ENCODE peak calls at places on chromosomes 6 and 20, in five cellular contexts. H, W, P, F and L are unnamed samples.
A peak's percentile ranks its signal among the peaks of the same experiment; 100 is the strongest.

GRCh38 chr6:41783106-41783780 is 2.7 kb downstream of the PRICKLE4 start:
- DNase-seq in W (no peak), F (no peak), P (no peak), H (no peak), L (no peak)

GRCh38 chr20:63639093-63639860 is 12.4 kb upstream of the GMEB2 start:
- DNase-seq in P (no peak), H (no peak), F (no peak), W (no peak), L (no peak)

GRCh38 chr6:12049165-12049564 is 37.1 kb downstream of the HIVEP1 start:
- DNase-seq in W (peak; percentile 41), H (no peak), F (no peak), P (no peak), L (no peak)

GRCh38 chr20:41631826-41632225 is 13.6 kb upstream of the CHD6 start:
- DNase-seq in P (peak; percentile 94), F (peak; percentile 60), W (no peak), H (no peak), L (no peak)

GRCh38 chr6:8149350-8149749 is 47.0 kb upstream of the EEF1E1 start:
- DNase-seq in W (no peak), H (no peak), F (no peak), P (no peak), L (no peak)

GRCh38 chr6:94071835-94072234 is 652.5 kb upstream of the EPHA7 start:
- DNase-seq in H (peak; percentile 9), F (no peak), W (no peak), P (peak; percentile 10), L (no peak)

GRCh38 chr6:6002005-6002808 is 4.5 kb downstream of the NRN1 start:
- DNase-seq in H (peak; percentile 35), P (no peak), W (peak; percentile 25), F (no peak), L (peak; percentile 45)

GRCh38 chr6:166947251-166947650 is 9.1 kb downstream of the RNASET2 start:
- DNase-seq in H (no peak), W (no peak), P (no peak), F (no peak), L (no peak)

GRCh38 chr6:21386744-21387143 is 206.8 kb upstream of the SOX4 start:
- DNase-seq in F (peak; percentile 6), P (no peak), W (no peak), H (no peak), L (no peak)

GRCh38 chr6:78324213-78324612 is 543.1 kb upstream of the IRAK1BP1 start:
- DNase-seq in W (no peak), P (no peak), H (no peak), F (peak; percentile 47), L (no peak)

GRCh38 chr6:27374824-27375612 is 13.5 kb upstream of the ZNF391 start:
- DNase-seq in F (peak; percentile 44), P (peak; percentile 43), W (peak; percentile 78), H (peak; percentile 87), L (peak; percentile 80)

GRCh38 chr20:45725134-45725533 is 3.0 kb downstream of the SPINT4 start:
- DNase-seq in H (no peak), W (no peak), F (no peak), P (no peak), L (no peak)

GRCh38 chr20:25294459-25295385 is 46.8 kb downstream of the PYGB start:
- DNase-seq in F (peak; percentile 38), H (peak; percentile 79), W (peak; percentile 80), P (peak; percentile 28), L (peak; percentile 70)

GRCh38 chr20:36339646-36340592 is 33.8 kb downstream of the DLGAP4 start:
- DNase-seq in W (no peak), P (no peak), H (no peak), F (no peak), L (no peak)

GRCh38 chr6:43916924-43917877 is 147.2 kb downstream of the VEGFA start:
- DNase-seq in F (no peak), H (no peak), W (no peak), P (peak; percentile 21), L (no peak)

GRCh38 chr6:446418-447366 is 55.1 kb downstream of the IRF4 start:
- DNase-seq in W (peak; percentile 7), H (no peak), F (no peak), P (no peak), L (no peak)

GRCh38 chr20:41009960-41010359 is 18.7 kb upstream of the TOP1 start:
- DNase-seq in W (no peak), F (peak; percentile 48), P (peak; percentile 57), H (no peak), L (no peak)

GRCh38 chr20:11511816-11512215 is 405.9 kb upstream of the BTBD3 start:
- DNase-seq in F (no peak), H (peak; percentile 1), P (peak; percentile 28), W (no peak), L (no peak)

GRCh38 chr6:18262812-18263560 is 1.3 kb downstream of the DEK start:
- DNase-seq in H (no peak), P (peak; percentile 34), F (no peak), W (peak; percentile 85), L (no peak)

GRCh38 chr6:162622572-162622971 is 105.0 kb downstream of the PRKN start:
- DNase-seq in P (no peak), W (no peak), F (no peak), H (peak; percentile 36), L (no peak)

GRCh38 chr6:32963870-32964269 is 4.5 kb upstream of the BRD2 start:
- DNase-seq in F (no peak), P (no peak), H (no peak), W (no peak), L (no peak)

GRCh38 chr6:134480593-134480992 is 162.7 kb upstream of the SGK1 start:
- DNase-seq in W (no peak), F (no peak), P (peak; percentile 76), H (no peak), L (no peak)

GRCh38 chr20:59004763-59005522 is 2.1 kb downstream of the CTSZ start:
- DNase-seq in W (peak; percentile 87), H (no peak), F (no peak), P (no peak), L (no peak)

GRCh38 chr20:9532069-9532809 is 17.8 kb downstream of the LAMP5 start:
- DNase-seq in P (no peak), W (no peak), F (no peak), H (no peak), L (no peak)

GRCh38 chr20:3751664-3752385 is 15.7 kb downstream of the ADISSP start:
- DNase-seq in H (peak; percentile 58), W (peak; percentile 82), P (no peak), F (no peak), L (peak; percentile 57)

GRCh38 chr6:36056178-36056577 is 28.6 kb downstream of the MAPK14 start:
- DNase-seq in P (no peak), H (no peak), W (no peak), F (no peak), L (no peak)

GRCh38 chr6:144066745-144067484 is 28.5 kb downstream of the SF3B5 start:
- DNase-seq in H (no peak), W (peak; percentile 73), P (no peak), F (no peak), L (no peak)

GRCh38 chr6:53704700-53705099 is 39.1 kb upstream of the KLHL31 start:
- DNase-seq in P (no peak), W (no peak), F (no peak), H (no peak), L (no peak)

DNA sequence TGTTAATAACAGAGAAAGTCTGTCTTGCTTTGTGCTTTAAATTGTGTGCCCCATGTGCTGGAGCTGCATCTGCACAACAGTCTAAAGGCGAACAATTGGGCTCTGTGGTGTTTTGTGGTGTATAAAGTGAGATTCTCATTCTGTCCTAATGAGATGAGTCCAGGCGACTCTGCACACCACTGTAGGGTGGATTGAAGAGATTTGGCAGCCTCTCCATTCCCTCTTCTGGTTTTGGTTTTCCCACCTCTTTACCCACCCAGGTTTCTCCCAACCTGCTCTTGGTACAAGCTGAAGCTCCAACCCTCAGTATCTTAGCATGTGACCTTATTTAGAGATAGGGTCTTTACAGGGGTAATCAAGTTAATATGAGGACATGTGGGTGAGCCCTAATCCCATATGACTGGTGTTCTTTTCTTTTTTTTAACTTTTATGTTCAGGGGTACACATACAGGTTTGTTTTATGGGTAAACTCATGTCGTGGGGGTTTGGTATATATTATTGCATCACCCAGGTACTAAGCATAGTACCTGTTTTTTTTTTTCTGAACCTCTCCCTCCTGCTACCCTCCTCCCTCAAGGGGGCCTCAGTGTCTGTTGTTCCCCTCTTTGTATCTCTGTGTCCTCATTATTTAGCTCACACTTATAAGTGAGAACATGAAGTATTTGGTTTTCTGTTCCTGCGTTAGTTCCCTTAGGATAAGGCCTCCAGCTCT is 217.6 kb upstream of the DTNBP1 start:
- DNase-seq in P (no peak), W (no peak), F (no peak), H (no peak), L (no peak)
- TF ChIP-seq CTCF in P (no peak), W (no peak), F (no peak), H (no peak), L (no peak)

GRCh38 chr6:121354764-121355163 is 20.5 kb upstream of the TBC1D32 start:
- DNase-seq in H (no peak), P (no peak), W (no peak), F (no peak), L (no peak)

GRCh38 chr6:121351911-121352310 is 17.6 kb upstream of the TBC1D32 start:
- DNase-seq in W (no peak), H (no peak), P (no peak), F (no peak), L (no peak)

GRCh38 chr6:121356575-121356974 is 22.3 kb upstream of the TBC1D32 start:
- DNase-seq in P (no peak), F (no peak), H (no peak), W (no peak), L (no peak)
- TF ChIP-seq CTCF in P (peak; percentile 24), F (no peak), H (peak; percentile 18), W (no peak), L (no peak)

DNA sequence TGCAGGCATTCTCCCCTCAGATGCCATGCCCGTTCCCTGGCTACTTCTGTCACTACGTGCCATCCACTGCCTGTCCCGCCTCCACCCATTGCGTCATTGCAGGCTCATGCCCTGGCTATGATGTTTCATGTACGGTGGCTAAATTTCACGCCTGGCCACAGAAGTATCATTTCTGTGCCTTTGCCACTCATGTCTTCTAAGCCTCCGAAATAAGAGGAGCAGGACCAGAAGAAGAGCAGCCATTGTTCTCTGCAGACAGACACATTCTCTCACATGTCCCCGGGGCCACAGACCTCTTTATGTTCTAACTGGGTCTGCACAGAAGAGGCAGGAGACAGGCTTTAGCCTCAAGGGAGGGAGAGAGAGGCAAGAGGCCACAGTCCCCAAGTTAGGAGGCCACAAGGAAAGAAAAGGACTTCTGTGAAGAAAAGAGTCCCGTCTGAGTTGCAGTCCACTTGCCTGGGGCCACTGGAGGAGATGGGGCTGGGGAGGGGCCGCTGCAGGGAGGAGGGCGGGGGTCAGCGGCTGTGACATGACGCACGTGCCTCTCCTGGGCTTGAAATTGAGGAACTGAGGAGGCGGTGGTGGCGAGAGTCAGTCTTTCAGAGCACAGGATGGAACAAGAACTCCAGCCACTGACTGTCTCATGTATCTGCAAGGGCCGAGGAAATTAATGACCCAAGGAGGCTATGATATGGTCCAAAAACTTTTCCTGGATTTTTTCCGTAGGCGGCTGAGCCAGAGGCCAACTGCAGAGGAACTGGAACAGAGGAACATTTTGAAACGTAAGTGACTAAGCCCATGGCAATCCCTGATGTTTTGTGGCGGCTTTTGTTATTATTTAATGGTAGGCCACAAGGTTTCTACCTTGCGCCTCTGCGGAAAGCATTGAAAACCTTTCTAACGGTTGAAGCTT is 55.9 kb downstream of the TBC1D7 start:
- DNase-seq in H (no peak), F (no peak), P (no peak), W (peak; percentile 64), L (peak; percentile 21)
- TF ChIP-seq CTCF in H (no peak), F (no peak), P (no peak), W (no peak), L (no peak)

GRCh38 chr6:160041608-160042007 is 72.7 kb downstream of the IGF2R start:
- DNase-seq in F (peak; percentile 58), P (peak; percentile 94), W (no peak), H (no peak), L (no peak)
- TF ChIP-seq CTCF in F (peak; percentile 49), P (peak; percentile 51), W (no peak), H (peak; percentile 38), L (no peak)